ENCODE peak calls at places on chromosomes 7 and 10, in six cellular contexts. F is endothelial cell of umbilical vein, M is Peyer's patch, A is progenitor cell of endocrine pancreas, W is psoas muscle, L is epithelial cell of esophagus. H is an unnamed sample.

GRCh38 chr10:109430844-109431243 is 492.5 kb downstream of the XPNPEP1 start:
- DNase-seq in F (no peak), M (no peak), A (no peak), W (no peak), L (no peak), H (no peak)

GRCh38 chr10:47376522-47377220 is 7.4 kb downstream of the ZNF488 start:
- DNase-seq in F (no peak), M (peak; percentile 14), A (no peak), W (no peak), L (no peak), H (no peak)

GRCh38 chr7:100465299-100465698 is 1.2 kb upstream of the SPACDR start:
- DNase-seq in F (no peak), M (no peak), A (no peak), W (no peak), L (no peak), H (no peak)

GRCh38 chr10:111335826-111336225 is 259.0 kb downstream of the ADRA2A start:
- DNase-seq in F (no peak), M (no peak), A (no peak), W (no peak), L (no peak), H (no peak)

GRCh38 chr10:132388901-132389630 is 7.9 kb upstream of the PWWP2B start:
- DNase-seq in F (no peak), M (peak; percentile 63), A (no peak), W (peak; percentile 67), L (no peak), H (no peak)

GRCh38 chr10:68756766-68757165 is 35.7 kb downstream of the CCAR1 start:
- DNase-seq in F (no peak), M (no peak), A (no peak), W (no peak), L (no peak), H (no peak)

GRCh38 chr10:71780161-71780560 is 6.8 kb upstream of the VSIR start:
- DNase-seq in F (no peak), M (no peak), A (no peak), W (no peak), L (no peak), H (no peak)

GRCh38 chr7:17991866-17992648 is 35.6 kb downstream of the PRPS1L1 start:
- DNase-seq in F (no peak), M (no peak), A (no peak), W (no peak), L (no peak), H (no peak)

GRCh38 chr7:92813390-92814024 is 22.9 kb downstream of the CDK6 start:
- DNase-seq in F (peak; percentile 34), M (no peak), A (no peak), W (no peak), L (no peak), H (no peak)

GRCh38 chr10:105159268-105159667 is 518.2 kb downstream of the SORCS3 start:
- DNase-seq in F (no peak), M (no peak), A (no peak), W (no peak), L (no peak), H (no peak)

GRCh38 chr10:120926611-120927010 is 75.4 kb downstream of the WDR11 start:
- DNase-seq in F (no peak), M (no peak), A (no peak), W (no peak), L (no peak), H (no peak)

GRCh38 chr10:61153766-61154165 is 209.8 kb upstream of the RHOBTB1 start:
- DNase-seq in F (no peak), M (no peak), A (no peak), W (no peak), L (no peak), H (no peak)

GRCh38 chr10:122407375-122408125 is 33.0 kb downstream of the PLEKHA1 start:
- DNase-seq in F (peak; percentile 23), M (peak; percentile 58), A (no peak), W (no peak), L (no peak), H (no peak)

GRCh38 chr7:157670490-157671357 is 333.9 kb downstream of the DNAJB6 start:
- DNase-seq in F (no peak), M (no peak), A (no peak), W (no peak), L (no peak), H (no peak)

GRCh38 chr10:16520900-16521299 is 779 bp downstream of the C1QL3 start:
- DNase-seq in F (no peak), M (no peak), A (peak; percentile 19), W (no peak), L (peak; percentile 19), H (no peak)

GRCh38 chr10:131938681-131939080 is 37.9 kb downstream of the PPP2R2D start:
- DNase-seq in F (no peak), M (no peak), A (no peak), W (no peak), L (no peak), H (no peak)

GRCh38 chr7:80014507-80014906 is 120.1 kb upstream of the GNAI1 start:
- DNase-seq in F (peak; percentile 7), M (no peak), A (no peak), W (no peak), L (peak; percentile 34), H (peak; percentile 38)

GRCh38 chr10:132964231-132964630 is 21.9 kb upstream of the CFAP46 start:
- DNase-seq in F (no peak), M (no peak), A (no peak), W (no peak), L (no peak), H (no peak)

GRCh38 chr7:77738871-77739270 is 42.6 kb downstream of the RSBN1L start:
- DNase-seq in F (peak; percentile 83), M (no peak), A (no peak), W (no peak), L (no peak), H (no peak)

GRCh38 chr7:51428226-51428887 is 111.7 kb upstream of the COBL start:
- DNase-seq in F (no peak), M (peak; percentile 52), A (no peak), W (no peak), L (peak; percentile 15), H (no peak)

DNA sequence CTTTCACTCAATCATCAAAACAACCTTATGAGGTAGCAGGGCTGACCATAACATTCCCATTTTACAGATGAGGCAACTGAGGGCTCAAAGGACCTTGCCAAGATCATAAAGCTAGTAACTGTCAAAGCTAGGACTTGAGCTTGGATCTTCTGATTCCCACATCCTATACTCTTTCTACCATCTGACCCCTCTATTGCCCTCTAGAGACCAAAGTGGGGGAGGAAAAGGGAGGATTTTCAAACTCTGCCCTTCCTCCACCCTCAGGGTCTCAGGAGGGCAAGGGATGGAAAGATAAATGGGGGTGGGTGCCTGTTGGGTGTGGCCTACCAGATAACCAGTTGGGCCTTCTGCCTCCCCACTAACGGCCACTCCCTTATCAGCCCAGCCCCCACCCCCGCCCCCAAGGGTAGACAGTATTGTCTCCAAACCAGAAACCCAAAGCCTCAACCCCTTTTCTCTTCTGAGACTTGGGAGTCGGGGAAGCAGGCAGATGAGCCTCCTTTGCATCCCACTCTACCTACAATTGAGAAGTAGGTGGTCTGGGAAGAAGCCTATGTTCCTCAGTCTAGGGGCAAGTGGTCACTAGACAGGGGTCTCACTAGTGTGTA is 7.9 kb downstream of the LDB1 start:
- DNase-seq in F (no peak), M (no peak), A (no peak), W (no peak), L (no peak), H (no peak)
- TF ChIP-seq CTCF in F (peak; percentile 10), M (no peak), A (peak; percentile 41), W (no peak), L (peak; percentile 21), H (peak; percentile 37)

GRCh38 chr7:159153511-159153910 is 8.8 kb upstream of the VIPR2 start:
- DNase-seq in F (no peak), M (no peak), A (no peak), W (no peak), L (no peak), H (no peak)

GRCh38 chr7:159152816-159153215 is 8.1 kb upstream of the VIPR2 start:
- DNase-seq in F (no peak), M (no peak), A (no peak), W (no peak), L (no peak), H (no peak)

GRCh38 chr7:159155410-159155809 is 10.7 kb upstream of the VIPR2 start:
- DNase-seq in F (no peak), M (no peak), A (no peak), W (no peak), L (no peak), H (no peak)

GRCh38 chr7:159156436-159157245 is 12.0 kb upstream of the VIPR2 start:
- DNase-seq in F (no peak), M (no peak), A (no peak), W (no peak), L (no peak), H (no peak)

DNA sequence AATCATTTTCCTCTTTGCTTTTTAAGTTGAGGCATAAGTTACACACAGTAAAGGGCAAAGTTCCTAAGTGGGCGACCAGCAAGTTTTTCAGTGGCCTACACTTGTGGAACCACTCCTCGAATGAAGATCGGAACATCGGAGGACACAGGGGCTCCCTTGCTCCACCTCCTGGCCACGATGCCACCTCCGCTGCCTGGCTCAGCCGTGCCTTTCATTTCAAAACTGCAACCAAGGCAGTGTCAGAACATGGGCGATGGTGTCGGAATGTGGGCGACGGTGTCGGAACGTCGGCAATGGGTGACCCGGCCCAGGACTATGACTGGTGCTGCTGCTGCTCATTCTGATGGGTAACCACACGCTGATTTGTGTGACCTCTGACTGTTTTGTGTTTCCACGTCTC is 9.6 kb upstream of the VIPR2 start:
- DNase-seq in F (no peak), M (no peak), A (no peak), W (no peak), L (no peak), H (no peak)
- TF ChIP-seq CTCF in F (no peak), M (no peak), A (no peak), W (peak; percentile 15), L (no peak), H (no peak)

GRCh38 chr10:66353422-66353821 is 572.4 kb upstream of the LRRTM3 start:
- DNase-seq in F (no peak), M (no peak), A (no peak), W (no peak), L (no peak), H (no peak)
- TF ChIP-seq CTCF in F (no peak), M (no peak), A (no peak), W (no peak), L (no peak), H (no peak)

GRCh38 chr10:124366825-124367224 is 51.9 kb downstream of the OAT start:
- DNase-seq in F (no peak), M (no peak), A (no peak), W (no peak), L (no peak), H (no peak)

GRCh38 chr10:124369066-124369465 is 49.7 kb downstream of the OAT start:
- DNase-seq in F (no peak), M (no peak), A (no peak), W (no peak), L (no peak), H (no peak)

GRCh38 chr10:124366343-124366742 is 52.4 kb downstream of the OAT start:
- DNase-seq in F (no peak), M (no peak), A (no peak), W (no peak), L (peak; percentile 69), H (peak; percentile 38)

GRCh38 chr10:124367936-124368335 is 50.8 kb downstream of the OAT start:
- DNase-seq in F (no peak), M (no peak), A (no peak), W (no peak), L (no peak), H (no peak)

DNA sequence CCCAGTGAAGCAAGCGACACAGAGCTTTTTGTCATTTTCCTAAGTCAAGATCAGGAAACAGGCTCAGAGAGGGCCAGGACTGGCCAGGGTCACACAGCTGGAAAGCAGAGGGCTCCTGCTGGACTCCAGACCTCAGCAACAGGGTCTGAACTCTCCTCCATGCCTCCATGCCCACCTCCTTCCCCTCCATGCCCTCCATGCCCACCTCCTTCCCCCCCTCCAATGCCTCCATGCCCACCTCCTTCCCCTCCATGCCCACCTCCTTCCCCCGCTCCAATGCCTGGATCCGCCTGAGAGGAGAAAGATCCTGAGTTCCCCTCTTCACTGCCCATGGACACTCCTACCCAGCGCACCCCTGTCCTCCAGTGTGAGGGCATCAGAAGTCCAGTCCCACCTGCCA is 51.3 kb downstream of the OAT start:
- DNase-seq in F (no peak), M (no peak), A (no peak), W (no peak), L (no peak), H (no peak)
- TF ChIP-seq CTCF in F (no peak), M (no peak), A (no peak), W (no peak), L (no peak), H (no peak)

H was measured in foreskin keratinocyte.